ENCODE peak calls at places on chromosomes 7 and 10, in four cellular contexts. J, Z, G and U are unnamed samples.

GRCh38 chr10:66927271-66927950 is 1.6 kb downstream of the LRRTM3 start:
- DNase-seq in Z (no peak), J (no peak), G (no peak), U (no peak)

GRCh38 chr7:121351682-121352081 is 22.9 kb downstream of the WNT16 start:
- DNase-seq in G (no peak), Z (no peak), J (no peak), U (no peak)

GRCh38 chr10:110783509-110784103 is 88.1 kb upstream of the PDCD4 start:
- DNase-seq in G (no peak), J (no peak), Z (no peak), U (no peak)

GRCh38 chr10:3827266-3827665 is 42.3 kb upstream of the KLF6 start:
- DNase-seq in G (no peak), Z (no peak), J (no peak), U (no peak)

GRCh38 chr10:126210051-126210651 is 178.1 kb downstream of the ADAM12 start:
- DNase-seq in G (no peak), Z (no peak), J (no peak), U (no peak)

GRCh38 chr7:152673902-152674301 is 2.0 kb downstream of the XRCC2 start:
- DNase-seq in G (no peak), Z (no peak), J (no peak), U (no peak)

GRCh38 chr7:158828343-158829020 is 827 bp downstream of the ESYT2 start:
- DNase-seq in Z (peak; percentile 93), J (peak; percentile 65), G (peak; percentile 61), U (peak; percentile 58)

GRCh38 chr10:120897343-120897742 is 46.2 kb downstream of the WDR11 start:
- DNase-seq in J (no peak), G (no peak), Z (no peak), U (no peak)

GRCh38 chr7:135508853-135509588 is 881 bp downstream of the CNOT4 start:
- DNase-seq in Z (peak; percentile 86), G (no peak), J (peak; percentile 18), U (no peak)

GRCh38 chr7:135509589-135509838 is 388 bp downstream of the CNOT4 start:
- DNase-seq in G (no peak), J (no peak), Z (no peak), U (peak; percentile 14)

GRCh38 chr7:135512135-135512887 is 2.4 kb upstream of the CNOT4 start:
- DNase-seq in Z (peak; percentile 61), J (no peak), G (no peak), U (no peak)

GRCh38 chr7:135510603-135511183 is 791 bp upstream of the CNOT4 start:
- DNase-seq in Z (peak; percentile 79), G (no peak), J (no peak), U (no peak)

GRCh38 chr7:135509839-135510602 is at the start of gene CNOT4:
- DNase-seq in Z (peak; percentile 99), G (peak; percentile 97), J (peak; percentile 97), U (peak; percentile 97)
- TF ChIP-seq POLR2A in Z (no peak), G (peak; percentile 57), J (peak; percentile 80), U (peak; percentile 62)

GRCh38 chr10:847868-848267 is 83.6 kb downstream of the LARP4B start:
- DNase-seq in Z (no peak), G (no peak), J (no peak), U (no peak)
- TF ChIP-seq CTCF in Z (no peak), G (no peak), J (no peak), U (no peak)

DNA sequence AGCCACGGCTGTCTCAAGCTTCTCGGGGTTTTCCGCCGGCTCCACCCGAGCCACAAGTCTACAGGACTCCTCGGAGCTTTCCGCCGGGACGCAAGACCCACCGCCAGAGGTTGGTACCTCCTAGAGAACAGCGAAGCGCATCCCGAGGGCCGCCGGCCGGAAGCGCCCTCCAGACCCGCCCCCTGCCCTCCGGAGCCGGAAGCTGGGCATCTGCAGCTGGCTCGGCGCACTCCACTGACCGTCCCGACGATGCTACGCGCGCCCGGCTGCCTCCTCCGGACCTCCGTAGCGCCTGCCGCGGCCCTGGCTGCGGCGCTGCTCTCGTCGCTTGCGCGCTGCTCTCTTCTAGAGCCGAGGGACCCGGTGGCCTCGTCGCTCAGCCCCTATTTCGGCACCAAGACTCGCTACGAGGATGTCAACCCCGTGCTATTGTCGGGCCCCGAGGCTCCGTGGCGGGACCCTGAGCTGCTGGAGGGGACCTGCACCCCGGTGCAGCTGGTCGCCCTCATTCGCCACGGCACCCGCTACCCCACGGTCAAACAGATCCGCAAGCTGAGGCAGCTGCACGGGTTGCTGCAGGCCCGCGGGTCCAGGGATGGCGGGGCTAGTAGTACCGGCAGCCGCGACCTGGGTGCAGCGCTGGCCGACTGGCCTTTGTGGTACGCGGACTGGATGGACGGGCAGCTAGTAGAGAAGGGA is at the start of gene MINPP1:
- DNase-seq in G (peak; percentile 87), Z (peak; percentile 94), J (peak; percentile 75), U (peak; percentile 80)
- TF ChIP-seq POLR2A in G (peak; percentile 46), Z (no peak), J (peak; percentile 61), U (peak; percentile 54)

GRCh38 chr7:38178004-38178694 is at the start of gene STARD3NL:
- DNase-seq in J (peak; percentile 95), Z (peak; percentile 98), G (peak; percentile 99), U (peak; percentile 95)

GRCh38 chr7:38181111-38181510 is 3.1 kb downstream of the STARD3NL start:
- DNase-seq in G (no peak), Z (no peak), J (no peak), U (no peak)

GRCh38 chr7:38177621-38178003 is 433 bp upstream of the STARD3NL start:
- DNase-seq in G (no peak), J (no peak), Z (no peak), U (no peak)

GRCh38 chr7:38179719-38180333 is 1.8 kb downstream of the STARD3NL start:
- DNase-seq in G (no peak), Z (no peak), J (no peak), U (no peak)

DNA sequence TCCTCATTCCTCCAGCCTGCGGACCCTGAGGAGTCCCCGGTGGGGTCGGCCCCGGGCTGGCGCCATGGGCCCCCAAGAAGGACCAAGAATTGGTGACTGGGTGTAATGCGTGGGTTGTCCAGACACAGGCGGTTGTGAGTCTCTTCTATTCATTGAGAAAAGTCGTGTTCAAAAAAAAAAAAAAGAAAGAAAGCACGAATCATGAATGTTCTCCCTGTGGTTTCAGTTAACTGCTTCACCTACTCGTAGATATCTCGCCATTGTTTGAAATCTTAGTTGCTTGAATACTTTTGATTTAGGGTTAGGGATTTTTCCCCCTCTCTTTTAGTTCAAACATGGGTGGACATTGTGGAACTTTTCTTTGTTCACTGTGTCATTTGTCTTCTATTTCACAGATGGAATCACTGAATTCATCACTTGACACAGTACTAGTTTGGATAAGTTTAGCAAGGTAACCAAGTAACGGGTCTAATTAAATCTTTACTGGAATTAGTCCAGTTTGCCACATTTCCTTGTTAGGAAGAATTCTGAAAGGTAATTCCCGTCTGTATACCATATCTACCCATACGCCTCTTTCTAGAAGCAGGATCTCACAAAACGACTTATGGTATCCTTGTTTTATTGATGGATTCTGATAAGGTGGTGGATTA is 775 bp downstream of the STARD3NL start:
- DNase-seq in J (no peak), Z (no peak), G (no peak), U (no peak)
- TF ChIP-seq CTCF in J (peak; percentile 32), Z (no peak), G (no peak), U (no peak)

GRCh38 chr7:4683884-4684565 is 1.9 kb downstream of the FOXK1 start:
- DNase-seq in Z (no peak), J (peak; percentile 42), G (peak; percentile 68), U (peak; percentile 42)
- TF ChIP-seq POLR2A in Z (no peak), J (peak; percentile 27), G (no peak), U (no peak)